ENCODE peak calls at places on chromosomes 16 and 17, in four cellular contexts. One of them, this sample, is unnamed.

GRCh38 chr16:20853076-20853597 is 46.8 kb downstream of the REXO5 start:
- DNase-seq in stimulated activated CD4-positive, alpha-beta T cell treated with anti-CD3 and anti-CD28 coated beads, Interleukin-15, amount 100 ng/mL, for 1 hour: no peak
- DNase-seq in ovary: no peak
- DNase-seq in endothelial cell: no peak
- DNase-seq in this sample: no peak

GRCh38 chr16:68778551-68779231 is 41.6 kb downstream of the CDH1 start:
- DNase-seq in stimulated activated CD4-positive, alpha-beta T cell treated with anti-CD3 and anti-CD28 coated beads, Interleukin-15, amount 100 ng/mL, for 1 hour: no peak
- DNase-seq in ovary: no peak
- DNase-seq in endothelial cell: no peak
- DNase-seq in this sample: no peak

GRCh38 chr16:51538707-51539604 is 387.9 kb upstream of the SALL1 start:
- DNase-seq in stimulated activated CD4-positive, alpha-beta T cell treated with anti-CD3 and anti-CD28 coated beads, Interleukin-15, amount 100 ng/mL, for 1 hour: no peak
- DNase-seq in ovary: no peak
- DNase-seq in endothelial cell: peak
- DNase-seq in this sample: no peak

GRCh38 chr16:56611281-56611833 is 3.0 kb downstream of the MT2A start:
- DNase-seq in stimulated activated CD4-positive, alpha-beta T cell treated with anti-CD3 and anti-CD28 coated beads, Interleukin-15, amount 100 ng/mL, for 1 hour: no peak
- DNase-seq in ovary: no peak
- DNase-seq in endothelial cell: no peak
- DNase-seq in this sample: no peak

GRCh38 chr17:76432712-76433336 is 20.1 kb downstream of the UBE2O start:
- DNase-seq in stimulated activated CD4-positive, alpha-beta T cell treated with anti-CD3 and anti-CD28 coated beads, Interleukin-15, amount 100 ng/mL, for 1 hour: no peak
- DNase-seq in ovary: no peak
- DNase-seq in endothelial cell: no peak
- DNase-seq in this sample: no peak

GRCh38 chr16:52526830-52527229 is 20.1 kb downstream of the TOX3 start:
- DNase-seq in stimulated activated CD4-positive, alpha-beta T cell treated with anti-CD3 and anti-CD28 coated beads, Interleukin-15, amount 100 ng/mL, for 1 hour: no peak
- DNase-seq in ovary: no peak
- DNase-seq in endothelial cell: no peak
- DNase-seq in this sample: no peak

GRCh38 chr16:59880626-59881025 is 1146.5 kb upstream of the GOT2 start:
- DNase-seq in stimulated activated CD4-positive, alpha-beta T cell treated with anti-CD3 and anti-CD28 coated beads, Interleukin-15, amount 100 ng/mL, for 1 hour: no peak
- DNase-seq in ovary: no peak
- DNase-seq in endothelial cell: no peak
- DNase-seq in this sample: no peak

GRCh38 chr17:8125196-8125946 is 1.5 kb upstream of the HES7 start:
- DNase-seq in stimulated activated CD4-positive, alpha-beta T cell treated with anti-CD3 and anti-CD28 coated beads, Interleukin-15, amount 100 ng/mL, for 1 hour: peak
- DNase-seq in ovary: peak
- DNase-seq in endothelial cell: peak
- DNase-seq in this sample: peak

GRCh38 chr17:34171245-34171818 is 83.8 kb upstream of the CCL2 start:
- DNase-seq in stimulated activated CD4-positive, alpha-beta T cell treated with anti-CD3 and anti-CD28 coated beads, Interleukin-15, amount 100 ng/mL, for 1 hour: peak
- DNase-seq in ovary: no peak
- DNase-seq in endothelial cell: peak
- DNase-seq in this sample: no peak

GRCh38 chr16:27169511-27170071 is 33.7 kb upstream of the KDM8 start:
- DNase-seq in stimulated activated CD4-positive, alpha-beta T cell treated with anti-CD3 and anti-CD28 coated beads, Interleukin-15, amount 100 ng/mL, for 1 hour: no peak
- DNase-seq in ovary: no peak
- DNase-seq in endothelial cell: no peak
- DNase-seq in this sample: no peak

GRCh38 chr17:50904522-50905459 is 38.6 kb upstream of the TOB1 start:
- DNase-seq in stimulated activated CD4-positive, alpha-beta T cell treated with anti-CD3 and anti-CD28 coated beads, Interleukin-15, amount 100 ng/mL, for 1 hour: no peak
- DNase-seq in ovary: peak
- DNase-seq in endothelial cell: no peak
- DNase-seq in this sample: no peak

GRCh38 chr16:85681255-85681654 is 7.5 kb downstream of the GINS2 start:
- DNase-seq in stimulated activated CD4-positive, alpha-beta T cell treated with anti-CD3 and anti-CD28 coated beads, Interleukin-15, amount 100 ng/mL, for 1 hour: no peak
- DNase-seq in ovary: no peak
- DNase-seq in endothelial cell: no peak
- DNase-seq in this sample: no peak